ENCODE peak calls at places on chromosomes 1 and 21, in four cellular contexts. G is GM23248, C is HCT116, U is MM.1S. J is an unnamed sample.

GRCh38 chr1:208437416-208437815 is 193.2 kb upstream of the PLXNA2 start:
- DNase-seq in C (no peak), G (peak; percentile 76), U (peak; percentile 77), J (no peak)

GRCh38 chr1:157380523-157380922 is 171.8 kb downstream of the FCRL5 start:
- DNase-seq in G (no peak), U (peak; percentile 51), C (no peak), J (no peak)

GRCh38 chr1:86394416-86394815 is 1.7 kb downstream of the ODF2L start:
- DNase-seq in G (peak; percentile 76), U (no peak), C (no peak), J (no peak)

GRCh38 chr1:205477759-205478247 is 22.0 kb upstream of the BLACAT1 start:
- DNase-seq in G (peak; percentile 69), U (no peak), C (peak; percentile 59), J (no peak)

GRCh38 chr1:215568287-215568692 is 1.2 kb downstream of the KCTD3 start:
- DNase-seq in G (peak; percentile 75), C (no peak), U (peak; percentile 36), J (no peak)

GRCh38 chr1:116861137-116861536 is 48.6 kb upstream of the PTGFRN start:
- DNase-seq in U (no peak), G (no peak), C (no peak), J (no peak)

GRCh38 chr1:157798211-157798610 is 21.3 kb upstream of the FCRL2 start:
- DNase-seq in U (no peak), G (no peak), C (no peak), J (peak; percentile 65)

GRCh38 chr1:98939471-98939870 is 65.2 kb downstream of the PLPPR5 start:
- DNase-seq in C (no peak), U (no peak), G (no peak), J (no peak)

GRCh38 chr1:8661185-8662110 is 156.0 kb downstream of the RERE start:
- DNase-seq in C (no peak), G (peak; percentile 89), U (no peak), J (peak; percentile 63)

GRCh38 chr1:150165622-150166612 is 16.2 kb downstream of the PLEKHO1 start:
- DNase-seq in G (peak; percentile 65), U (peak; percentile 68), C (peak; percentile 18), J (peak; percentile 73)

GRCh38 chr1:161192476-161193465 is 6.1 kb downstream of the ADAMTS4 start:
- DNase-seq in G (peak; percentile 88), U (peak; percentile 89), C (peak; percentile 54), J (peak; percentile 92)

GRCh38 chr1:89815611-89816010 is 5.2 kb upstream of the LRRC8D start:
- DNase-seq in C (no peak), G (no peak), U (peak; percentile 10), J (no peak)

GRCh38 chr1:89810880-89811279 is 10.0 kb upstream of the LRRC8D start:
- DNase-seq in U (no peak), G (peak; percentile 7), C (no peak), J (no peak)

GRCh38 chr1:89815040-89815439 is 5.8 kb upstream of the LRRC8D start:
- DNase-seq in G (peak; percentile 7), C (no peak), U (no peak), J (no peak)

GRCh38 chr1:89810302-89810701 is 10.5 kb upstream of the LRRC8D start:
- DNase-seq in U (no peak), G (no peak), C (no peak), J (peak; percentile 58)

GRCh38 chr1:89812992-89813391 is 7.8 kb upstream of the LRRC8D start:
- DNase-seq in C (no peak), G (peak; percentile 72), U (no peak), J (no peak)
- H3K9ac ChIP-seq in C (no peak overlapping the region), G (no peak overlapping the region), U (no peak overlapping the region), J (no peak overlapping the region)

DNA sequence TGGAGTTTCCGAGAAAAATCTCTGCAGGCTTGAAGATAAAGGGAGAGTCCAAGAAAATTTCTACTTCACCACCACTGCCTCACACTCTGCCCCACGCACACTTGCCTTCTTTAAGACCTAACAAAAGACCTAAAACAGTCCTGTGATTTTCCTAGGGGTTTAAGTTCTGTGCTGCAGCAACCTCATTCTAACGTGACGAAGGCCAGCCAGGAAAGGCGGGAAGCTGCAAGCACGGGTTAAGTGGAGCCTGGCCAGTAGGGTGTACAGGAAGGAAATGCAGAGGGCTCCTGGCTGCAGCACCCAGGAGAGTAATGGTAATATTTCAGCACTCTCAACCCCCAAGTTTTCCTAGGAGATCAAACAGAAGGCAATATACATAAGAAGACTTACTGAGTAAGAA is 1.5 kb downstream of the SPATA6 start:
- DNase-seq in U (no peak), G (peak; percentile 61), C (no peak), J (no peak)
- H3K4me3 ChIP-seq in U (no peak overlapping the region), G (peak overlapping the region; percentile 83), C (no peak overlapping the region), J (no peak overlapping the region)

DNA sequence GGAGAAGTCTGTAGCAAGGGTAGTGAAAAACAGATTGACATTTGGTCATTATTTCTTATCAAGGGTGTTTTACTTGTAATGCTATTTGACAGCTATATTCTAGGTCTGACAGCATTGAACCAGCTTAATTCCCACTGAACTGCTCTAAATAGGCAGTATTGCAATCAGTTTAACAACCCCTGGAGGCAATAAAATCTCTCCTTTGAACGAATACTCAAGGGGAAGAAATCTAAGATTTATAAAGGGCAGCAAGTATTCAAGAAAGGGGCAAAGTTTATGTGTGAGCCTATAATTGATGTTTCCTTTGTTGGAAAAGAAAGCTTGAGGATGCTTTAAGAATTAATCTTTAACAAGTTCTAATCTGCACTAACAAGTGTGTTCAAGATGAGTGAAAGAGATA is 72.3 kb downstream of the ZNF326 start:
- DNase-seq in G (no peak), C (no peak), U (no peak), J (no peak)
- H3K9me2 ChIP-seq in G (no peaks in the 10 kb centered on the region), C (no peaks in the 10 kb centered on the region), U (no peaks in the 10 kb centered on the region), J (no peaks in the 10 kb centered on the region)

DNA sequence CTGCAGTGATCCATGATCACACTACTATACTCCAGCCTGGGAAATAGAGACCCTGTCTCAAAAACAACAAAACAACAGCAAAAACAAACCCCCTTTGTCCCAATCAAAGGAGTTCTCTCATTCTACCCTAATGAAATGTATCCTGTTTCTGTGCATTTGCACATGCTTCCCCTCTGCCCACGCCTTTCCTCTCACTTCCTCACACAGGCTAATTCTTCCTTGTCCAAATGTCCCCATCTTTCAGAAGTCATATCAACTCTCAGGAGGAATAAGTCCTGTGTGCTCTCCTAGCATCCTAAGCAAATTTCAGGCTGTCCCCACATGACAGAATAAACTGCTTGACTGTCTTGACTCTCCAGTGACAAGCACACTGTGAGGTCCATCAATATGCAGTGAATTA is 8.1 kb upstream of the ATP1B1 start:
- DNase-seq in U (no peak), G (no peak), C (no peak), J (no peak)
- H3K9ac ChIP-seq in U (no peak overlapping the region), G (no peak overlapping the region), C (no peak overlapping the region), J (no peak overlapping the region)

DNA sequence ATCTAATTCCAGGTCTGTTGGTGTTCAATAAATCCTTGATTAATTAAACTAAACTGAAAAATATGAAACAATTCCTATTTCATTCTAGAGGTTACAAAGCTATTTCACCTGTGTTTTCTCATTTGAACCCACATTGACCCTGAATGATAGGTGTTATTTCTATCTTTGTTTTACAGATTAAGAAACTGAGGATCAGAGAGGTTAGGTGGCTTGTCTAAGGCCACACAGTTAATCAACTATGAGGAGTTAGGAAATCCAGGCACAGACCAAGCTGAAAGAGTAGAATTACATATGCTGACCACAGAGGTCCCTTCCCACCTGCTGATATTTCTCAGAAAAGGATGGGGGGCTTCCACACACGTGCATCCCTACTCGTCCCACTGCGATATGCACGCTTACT is 487 bp downstream of the PIGR start:
- DNase-seq in C (no peak), G (no peak), U (no peak), J (no peak)
- H3K4me3 ChIP-seq in C (no peak overlapping the region), G (no peak overlapping the region), U (no peak overlapping the region), J (no peak overlapping the region)

DNA sequence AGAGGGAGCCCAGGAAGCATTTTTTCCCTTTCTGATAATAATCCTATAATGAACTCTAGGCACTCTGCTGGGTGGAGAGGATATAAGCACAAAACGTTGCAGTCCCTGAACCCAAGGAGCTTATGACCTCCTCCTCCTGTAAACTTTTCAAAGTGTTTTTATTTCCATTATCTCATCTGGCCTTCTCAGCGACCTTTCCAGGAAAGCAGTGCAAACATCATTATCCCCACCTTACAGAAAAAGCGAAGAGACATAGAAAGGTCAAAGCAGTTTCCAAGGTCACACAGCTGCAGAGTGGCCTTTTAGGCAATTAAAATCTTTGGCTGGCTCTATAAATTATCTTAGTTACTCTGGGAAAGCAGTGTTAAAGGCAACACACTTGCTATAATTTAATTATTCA is 63.8 kb downstream of the OLFML3 start:
- DNase-seq in C (no peak), G (no peak), U (no peak), J (no peak)
- H3K9me2 ChIP-seq in C (no peaks in the 10 kb centered on the region), G (no peaks in the 10 kb centered on the region), U (no peaks in the 10 kb centered on the region), J (no peaks in the 10 kb centered on the region)

GRCh38 chr1:112911506-112911905 is 44.5 kb downstream of the SLC16A1 start:
- DNase-seq in C (no peak), G (no peak), U (no peak), J (no peak)
- H3K9ac ChIP-seq in C (no peak overlapping the region), G (no peak overlapping the region), U (no peak overlapping the region), J (no peak overlapping the region)

GRCh38 chr21:36068748-36069398 is 951 bp upstream of the CBR1 start:
- DNase-seq in C (no peak), U (no peak), G (no peak), J (no peak)

GRCh38 chr21:36072453-36073167 is 2.8 kb downstream of the CBR1 start:
- DNase-seq in G (no peak), C (no peak), U (no peak), J (no peak)

GRCh38 chr21:36070999-36071398 is 1.2 kb downstream of the CBR1 start:
- DNase-seq in C (no peak), G (no peak), U (no peak), J (no peak)

GRCh38 chr21:36073181-36073580 is 3.4 kb downstream of the CBR1 start:
- DNase-seq in C (no peak), G (no peak), U (no peak), J (no peak)

DNA sequence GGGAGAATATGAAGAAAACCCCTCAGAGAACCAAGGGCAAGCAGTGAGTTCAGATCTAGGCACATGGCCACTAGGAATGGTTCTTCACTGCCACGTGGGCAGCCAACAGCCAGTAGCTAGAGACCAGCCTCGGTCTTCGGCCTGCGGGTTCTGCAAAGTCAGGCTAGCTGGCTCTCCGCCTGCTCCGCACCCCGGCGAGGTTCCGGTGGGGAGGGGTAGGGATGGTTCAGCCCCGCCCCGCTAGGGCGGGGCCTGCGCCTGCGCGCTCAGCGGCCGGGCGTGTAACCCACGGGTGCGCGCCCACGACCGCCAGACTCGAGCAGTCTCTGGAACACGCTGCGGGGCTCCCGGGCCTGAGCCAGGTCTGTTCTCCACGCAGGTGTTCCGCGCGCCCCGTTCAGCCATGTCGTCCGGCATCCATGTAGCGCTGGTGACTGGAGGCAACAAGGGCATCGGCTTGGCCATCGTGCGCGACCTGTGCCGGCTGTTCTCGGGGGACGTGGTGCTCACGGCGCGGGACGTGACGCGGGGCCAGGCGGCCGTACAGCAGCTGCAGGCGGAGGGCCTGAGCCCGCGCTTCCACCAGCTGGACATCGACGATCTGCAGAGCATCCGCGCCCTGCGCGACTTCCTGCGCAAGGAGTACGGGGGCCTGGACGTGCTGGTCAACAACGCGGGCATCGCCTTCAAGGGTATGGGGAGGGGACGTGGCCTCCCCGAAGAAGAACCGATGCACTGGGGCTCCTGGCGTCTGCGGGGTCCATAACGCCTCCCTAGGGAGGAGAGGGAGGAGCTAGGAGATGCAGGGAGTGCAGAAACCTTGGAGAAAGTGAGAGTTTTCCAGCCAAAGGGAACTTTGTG is at the start of gene CBR1:
- DNase-seq in G (peak; percentile 96), C (no peak), U (peak; percentile 99), J (peak; percentile 93)
- H3K4me3 ChIP-seq in G (peak within 1 kb of the TSS; percentile 86), C (no peak within 1 kb of the TSS), U (peak within 1 kb of the TSS; percentile 79), J (peak within 1 kb of the TSS; percentile 72)

GRCh38 chr1:114043548-114043947 is 64.3 kb downstream of the OLFML3 start:
- DNase-seq in U (no peak), C (no peak), G (no peak), J (no peak)
- H3K9me2 ChIP-seq in U (no peaks in the 10 kb centered on the region), C (no peaks in the 10 kb centered on the region), G (no peaks in the 10 kb centered on the region), J (no peaks in the 10 kb centered on the region)